ENCODE peak calls at places on chromosomes 12 and 14, in ten cellular contexts. M is AG09319; G is CD8-positive, alpha-beta T cell; Z is spleen; D is IMR-90; L is epithelial cell of esophagus; O is cardiac fibroblast; B is GM13976; K is AG09309; T is endothelial cell. U is an unnamed sample.

GRCh38 chr14:94345344-94346072 is 22.4 kb upstream of the SERPINA6 start:
- DNase-seq in L (peak), D (peak), T (no peak), G (no peak), O (peak), M (peak), Z (no peak), K (peak), B (no peak), U (no peak)

GRCh38 chr12:96948782-96949181 is 41.7 kb downstream of the NEDD1 start:
- DNase-seq in G (no peak), L (no peak), M (no peak), D (no peak), B (no peak), K (no peak), O (no peak), T (no peak), Z (no peak), U (no peak)

GRCh38 chr14:74571901-74572828 is 39.9 kb downstream of the LTBP2 start:
- DNase-seq in O (peak), G (no peak), Z (peak), B (no peak), T (no peak), D (peak), K (peak), L (peak), M (peak), U (peak)

GRCh38 chr12:66423290-66423689 is 121.0 kb downstream of the HELB start:
- DNase-seq in L (peak), K (no peak), T (no peak), B (no peak), Z (no peak), G (no peak), D (no peak), M (no peak), O (no peak), U (no peak)

GRCh38 chr14:72704507-72704906 is 189.4 kb downstream of the DPF3 start:
- DNase-seq in B (no peak), Z (no peak), O (no peak), T (no peak), K (no peak), M (no peak), D (no peak), L (no peak), G (no peak), U (no peak)

GRCh38 chr12:103632554-103633216 is 45.6 kb downstream of the STAB2 start:
- DNase-seq in B (peak), K (no peak), D (peak), M (peak), O (peak), L (peak), G (peak), Z (peak), T (peak), U (peak)

GRCh38 chr12:66776974-66777373 is 98.1 kb upstream of the GRIP1 start:
- DNase-seq in Z (peak), K (no peak), L (no peak), T (no peak), B (peak), D (no peak), O (no peak), G (peak), M (no peak), U (no peak)

GRCh38 chr12:45913631-45914030 is 76.7 kb downstream of the SCAF11 start:
- DNase-seq in Z (no peak), B (no peak), T (no peak), G (no peak), L (no peak), M (no peak), K (no peak), D (no peak), O (no peak), U (no peak)

GRCh38 chr14:91204657-91205056 is 39.8 kb downstream of the GPR68 start:
- DNase-seq in O (no peak), L (no peak), B (no peak), K (no peak), Z (peak), M (no peak), G (no peak), D (no peak), T (no peak), U (no peak)

GRCh38 chr12:16914853-16915252 is 308.9 kb upstream of the LMO3 start:
- DNase-seq in Z (no peak), T (no peak), L (peak), M (no peak), K (no peak), B (no peak), O (no peak), D (no peak), G (no peak), U (no peak)

GRCh38 chr14:75069811-75070145 is 337 bp downstream of the ZC2HC1C start:
- DNase-seq in G (no peak), L (no peak), M (no peak), T (no peak), B (no peak), K (no peak), O (no peak), Z (no peak), D (no peak), U (no peak)

GRCh38 chr12:484096-484495 is 24.4 kb downstream of the B4GALNT3 start:
- DNase-seq in M (no peak), G (no peak), D (no peak), L (no peak), B (no peak), T (no peak), Z (no peak), O (no peak), K (no peak), U (no peak)

GRCh38 chr12:26651566-26652188 is 181.3 kb downstream of the ITPR2 start:
- DNase-seq in M (no peak), K (no peak), Z (no peak), T (peak), G (no peak), L (peak), O (peak), B (peak), D (peak), U (peak)

GRCh38 chr12:79375050-79375449 is 315.7 kb downstream of the PAWR start:
- DNase-seq in M (no peak), D (no peak), Z (no peak), K (no peak), L (peak), B (no peak), G (no peak), T (no peak), O (no peak), U (no peak)

GRCh38 chr12:39617887-39618286 is 1.7 kb downstream of the ABCD2 start:
- DNase-seq in L (no peak), B (no peak), D (no peak), T (no peak), M (no peak), Z (no peak), G (no peak), O (no peak), K (no peak), U (no peak)

GRCh38 chr14:52948836-52949235 is 2.0 kb downstream of the FERMT2 start:
- DNase-seq in T (no peak), G (no peak), O (no peak), Z (no peak), K (no peak), M (no peak), B (no peak), L (no peak), D (no peak), U (no peak)

GRCh38 chr12:102950107-102950949 is 7.1 kb upstream of the ASCL1 start:
- DNase-seq in T (peak), D (no peak), G (no peak), M (no peak), Z (no peak), O (no peak), L (no peak), B (no peak), K (no peak), U (no peak)

GRCh38 chr14:70698288-70698687 is 56.6 kb downstream of the TTC9 start:
- DNase-seq in B (no peak), K (no peak), G (no peak), O (peak), Z (peak), D (peak), T (no peak), M (no peak), L (peak), U (no peak)

GRCh38 chr14:39351708-39352107 is 80.5 kb downstream of the FBXO33 start:
- DNase-seq in O (no peak), K (no peak), Z (no peak), D (peak), B (no peak), M (no peak), L (peak), G (no peak), T (no peak), U (no peak)

GRCh38 chr12:27486986-27487385 is 37.0 kb upstream of the PPFIBP1 start:
- DNase-seq in O (no peak), B (no peak), T (no peak), L (no peak), K (no peak), Z (no peak), M (no peak), G (no peak), D (peak), U (no peak)

GRCh38 chr14:39266589-39266870 is 32.8 kb downstream of the MIA2 start:
- DNase-seq in O (no peak), M (no peak), K (no peak), L (no peak), D (peak), T (peak), Z (no peak), B (no peak), G (no peak), U (no peak)

GRCh38 chr12:91326043-91327027 is 143.7 kb upstream of the DCN start:
- DNase-seq in K (no peak), T (peak), B (peak), M (no peak), L (peak), O (peak), Z (no peak), D (peak), G (peak), U (peak)

GRCh38 chr12:82963961-82964360 is 277.3 kb downstream of the TMTC2 start:
- DNase-seq in Z (no peak), K (no peak), D (no peak), B (no peak), T (no peak), L (no peak), M (no peak), O (no peak), G (no peak), U (no peak)

GRCh38 chr14:77761205-77761931 is 412 bp upstream of the SNW1 start:
- DNase-seq in D (peak), T (peak), K (peak), L (peak), M (no peak), O (peak), B (peak), Z (no peak), G (no peak), U (peak)

GRCh38 chr12:51326762-51327439 is 2.9 kb upstream of the BIN2 start:
- DNase-seq in T (no peak), D (peak), B (peak), G (no peak), K (peak), L (peak), Z (no peak), O (peak), M (no peak), U (no peak)

GRCh38 chr14:66087231-66087630 is 398.9 kb upstream of the CCDC196 start:
- DNase-seq in G (no peak), K (no peak), D (no peak), T (no peak), O (peak), L (peak), Z (no peak), M (no peak), B (no peak), U (no peak)

GRCh38 chr14:91509083-91509877 is 830 bp downstream of the PPP4R3A start:
- DNase-seq in B (peak), T (peak), O (peak), M (no peak), L (peak), Z (peak), G (peak), K (no peak), D (no peak), U (peak)

GRCh38 chr12:92624236-92624635 is 78.6 kb upstream of the PLEKHG7 start:
- DNase-seq in G (no peak), K (no peak), B (no peak), D (peak), Z (no peak), T (no peak), O (peak), L (peak), M (no peak), U (no peak)

GRCh38 chr14:61334197-61334701 is 12.9 kb downstream of the PRKCH start:
- DNase-seq in O (no peak), M (no peak), D (no peak), K (no peak), G (peak), T (no peak), L (no peak), Z (no peak), B (no peak), U (no peak)

GRCh38 chr12:91381309-91381804 is 198.7 kb upstream of the DCN start:
- DNase-seq in M (peak), K (peak), L (peak), Z (no peak), G (no peak), D (peak), O (peak), B (peak), T (peak), U (peak)

GRCh38 chr14:95236221-95236620 is 78.9 kb upstream of the DICER1 start:
- DNase-seq in D (no peak), Z (no peak), K (no peak), M (no peak), O (no peak), G (no peak), T (no peak), B (no peak), L (no peak), U (no peak)

GRCh38 chr12:116525418-116526001 is 33.7 kb upstream of the MAP1LC3B2 start:
- DNase-seq in Z (no peak), K (peak), T (no peak), M (peak), G (no peak), O (peak), D (peak), L (peak), B (no peak), U (no peak)
- TF ChIP-seq CTCF in Z (no peak), K (no peak), T (no peak), M (no peak), G (no peak), O (no peak), D (no peak), L (no peak), B (no peak), U (no peak)

GRCh38 chr12:57491393-57492280 is 3.8 kb downstream of the MARS1 start:
- DNase-seq in O (no peak), K (no peak), M (no peak), G (no peak), L (no peak), D (no peak), T (no peak), Z (peak), B (no peak), U (no peak)
- TF ChIP-seq CTCF in O (peak), K (no peak), M (no peak), G (no peak), L (no peak), D (peak), T (no peak), Z (no peak), B (no peak), U (peak)

DNA sequence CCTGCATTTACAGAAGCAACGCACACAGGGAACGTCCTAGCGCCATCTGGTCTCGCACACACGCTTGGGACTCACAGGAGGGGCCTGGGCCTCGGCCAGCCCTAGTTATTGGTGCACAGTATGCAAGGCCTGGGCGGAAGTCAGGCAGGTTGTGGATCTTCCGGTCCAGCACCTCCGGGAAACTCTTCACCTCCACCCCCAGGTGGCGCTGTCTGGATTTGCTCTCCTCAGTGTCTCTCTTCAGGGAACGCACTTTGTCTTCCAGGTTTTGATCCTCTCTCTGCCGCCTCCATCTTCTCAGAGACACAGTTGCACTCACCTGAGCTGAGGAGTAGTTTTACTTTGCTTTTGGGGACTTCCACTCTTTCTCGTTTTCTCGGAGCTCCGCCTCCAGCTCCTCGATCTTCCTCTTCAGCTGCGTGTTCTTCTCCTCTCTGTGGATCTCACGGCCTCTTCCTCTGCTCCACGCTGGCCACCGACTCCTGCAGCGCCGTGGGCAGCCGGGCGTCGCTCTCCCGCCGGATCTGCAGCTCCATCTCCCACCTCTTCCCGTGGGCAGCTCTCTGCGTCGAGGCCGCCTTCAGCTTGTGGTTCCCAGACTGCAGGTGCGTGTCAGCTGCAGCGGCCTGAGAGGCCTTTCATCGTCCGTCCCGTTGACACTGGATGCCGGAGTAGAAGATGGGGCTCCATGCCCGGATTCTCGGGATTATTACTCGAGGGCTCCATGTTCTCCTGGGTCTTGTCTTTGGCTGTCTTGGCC is 933.8 kb downstream of the TMEM121 start:
- DNase-seq in Z (no peak), M (no peak), D (no peak), O (no peak), T (no peak), B (peak), G (peak), L (no peak), K (no peak), U (no peak)
- TF ChIP-seq CTCF in Z (peak), M (no peak), D (no peak), O (no peak), T (peak), B (no peak), G (no peak), L (no peak), K (no peak), U (no peak)

DNA sequence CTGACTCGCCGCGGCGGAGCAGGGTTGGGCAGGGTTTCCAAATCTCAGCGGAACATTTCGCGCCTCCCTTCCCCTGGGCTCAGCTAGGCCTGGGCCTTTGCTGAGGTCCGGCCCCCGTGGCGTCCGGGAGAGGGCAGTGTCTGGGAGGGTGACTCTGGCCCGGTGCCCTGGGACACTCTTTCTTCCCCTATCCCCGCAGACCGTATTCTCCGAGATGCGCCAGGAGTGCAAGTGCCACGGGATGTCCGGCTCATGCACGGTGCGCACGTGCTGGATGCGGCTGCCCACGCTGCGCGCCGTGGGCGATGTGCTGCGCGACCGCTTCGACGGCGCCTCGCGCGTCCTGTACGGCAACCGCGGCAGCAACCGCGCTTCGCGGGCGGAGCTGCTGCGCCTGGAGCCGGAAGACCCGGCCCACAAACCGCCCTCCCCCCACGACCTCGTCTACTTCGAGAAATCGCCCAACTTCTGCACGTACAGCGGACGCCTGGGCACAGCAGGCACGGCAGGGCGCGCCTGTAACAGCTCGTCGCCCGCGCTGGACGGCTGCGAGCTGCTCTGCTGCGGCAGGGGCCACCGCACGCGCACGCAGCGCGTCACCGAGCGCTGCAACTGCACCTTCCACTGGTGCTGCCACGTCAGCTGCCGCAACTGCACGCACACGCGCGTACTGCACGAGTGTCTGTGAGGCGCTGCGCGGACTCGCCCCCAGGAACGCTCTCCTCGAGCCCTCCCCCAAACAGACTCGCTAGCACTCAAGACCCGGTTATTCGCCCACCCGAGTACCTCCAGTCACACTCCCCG is 3.0 kb downstream of the WNT1 start:
- DNase-seq in M (no peak), G (no peak), Z (no peak), D (peak), T (no peak), B (peak), O (no peak), L (no peak), K (no peak), U (no peak)
- TF ChIP-seq CTCF in M (no peak), G (no peak), Z (no peak), D (no peak), T (no peak), B (peak), O (peak), L (no peak), K (peak), U (no peak)

DNA sequence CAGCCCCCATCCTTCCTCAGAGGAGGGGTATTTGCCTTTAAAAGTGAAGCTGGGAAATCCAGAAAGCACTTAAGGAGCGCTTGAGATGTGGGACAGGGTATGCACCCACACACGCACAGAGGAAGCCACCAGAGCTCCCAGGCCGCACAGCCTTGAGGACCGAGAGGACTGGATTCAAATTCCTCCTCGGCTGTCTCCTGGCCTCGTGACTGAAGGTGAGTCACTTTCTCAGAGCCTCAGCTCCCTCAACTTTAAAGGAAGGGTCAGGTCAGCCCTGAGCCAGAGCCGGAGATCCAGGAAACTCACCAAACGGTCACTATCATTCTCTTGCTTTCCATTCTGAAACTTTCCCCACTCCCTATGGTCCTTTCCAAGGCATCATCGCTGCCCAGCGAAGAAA is 37.6 kb downstream of the BCL11B start:
- DNase-seq in O (no peak), T (no peak), Z (peak), B (no peak), K (no peak), G (no peak), M (no peak), D (no peak), L (no peak), U (no peak)
- TF ChIP-seq CTCF in O (no peak), T (no peak), Z (no peak), B (no peak), K (no peak), G (no peak), M (no peak), D (no peak), L (no peak), U (no peak)

U was measured in neural crest cell.